ENCODE peak calls at places on chromosome 2, in four cellular contexts. F is NCI-H1105 treated with DMSO at 0.1 percent for 48 hours, J is NCI-H226, T is SHP77. C is an unnamed sample.

GRCh38 chr2:7671312-7671711 is 754.1 kb downstream of the RNF144A start:
- DNase-seq in F (no peak), J (no peak), T (no peak), C (no peak)

GRCh38 chr2:166117491-166117890 is 10.3 kb downstream of the SCN1A start:
- DNase-seq in F (no peak), J (no peak), T (no peak), C (no peak)

GRCh38 chr2:24986397-24986796 is 14.6 kb upstream of the DNAJC27 start:
- DNase-seq in F (peak), J (no peak), T (no peak), C (no peak)

GRCh38 chr2:219946529-219946928 is 319.1 kb downstream of the SLC4A3 start:
- DNase-seq in F (no peak), J (no peak), T (no peak), C (no peak)

GRCh38 chr2:68206779-68207178 is 45.6 kb downstream of the PPP3R1 start:
- DNase-seq in F (no peak), J (no peak), T (no peak), C (no peak)

GRCh38 chr2:39059366-39059952 is 61.4 kb downstream of the SOS1 start:
- DNase-seq in F (peak), J (no peak), T (peak), C (peak)

GRCh38 chr2:122412360-122412759 is 656.9 kb downstream of the TSN start:
- DNase-seq in F (peak), J (no peak), T (no peak), C (no peak)

GRCh38 chr2:19643117-19643518 is 258.7 kb downstream of the TTC32 start:
- DNase-seq in F (no peak), J (no peak), T (no peak), C (no peak)

GRCh38 chr2:170525566-170525900 is 189.6 kb upstream of the SP5 start:
- DNase-seq in F (no peak), J (peak), T (no peak), C (peak)

GRCh38 chr2:46850742-46851141 is 64.9 kb downstream of the MCFD2 start:
- DNase-seq in F (no peak), J (peak), T (no peak), C (no peak)

GRCh38 chr2:202035941-202036372 is 2.3 kb downstream of the FZD7 start:
- DNase-seq in F (no peak), J (no peak), T (no peak), C (no peak)

GRCh38 chr2:207167129-207167923 is 1.6 kb upstream of the KLF7 start:
- DNase-seq in F (no peak), J (no peak), T (no peak), C (no peak)

GRCh38 chr2:204468689-204469429 is 76.4 kb upstream of the PARD3B start:
- DNase-seq in F (no peak), J (peak), T (no peak), C (peak)

GRCh38 chr2:38505779-38506178 is 96.9 kb downstream of the HNRNPLL start:
- DNase-seq in F (no peak), J (peak), T (no peak), C (peak)

GRCh38 chr2:12770569-12770968 is 53.8 kb downstream of the TRIB2 start:
- DNase-seq in F (no peak), J (no peak), T (no peak), C (no peak)

GRCh38 chr2:145815933-145816332 is 1296.0 kb upstream of the ZEB2 start:
- DNase-seq in F (no peak), J (no peak), T (no peak), C (no peak)

GRCh38 chr2:88667219-88667618 is 24.3 kb upstream of the RPIA start:
- DNase-seq in F (no peak), J (no peak), T (no peak), C (no peak)

GRCh38 chr2:53210538-53210937 is 557.1 kb upstream of the CHAC2 start:
- DNase-seq in F (no peak), J (no peak), T (peak), C (no peak)

GRCh38 chr2:115374981-115375380 is 932.5 kb downstream of the DPP10 start:
- DNase-seq in F (no peak), J (no peak), T (no peak), C (no peak)

GRCh38 chr2:231017250-231017636 is 20.1 kb upstream of the C2orf72 start:
- DNase-seq in F (peak), J (no peak), T (no peak), C (no peak)

GRCh38 chr2:126085396-126085795 is 570.6 kb upstream of the GYPC start:
- DNase-seq in F (no peak), J (no peak), T (no peak), C (no peak)

GRCh38 chr2:228065686-228066085 is 115.8 kb downstream of the SPHKAP start:
- DNase-seq in F (no peak), J (no peak), T (no peak), C (no peak)